ENCODE peak calls at places on chromosome X, in nine cellular contexts. V is cardiac muscle cell, O is transverse colon, P is fibroblast of lung, S is brain microvascular endothelial cell, Y is astrocyte of the spinal cord, B is hepatocyte, Z is bronchial epithelial cell, G is ovary. L is an unnamed sample.

GRCh38 chrX:44203791-44204190 is 139.7 kb downstream of the EFHC2 start:
- DNase-seq in V (no peak), O (no peak), P (no peak), S (no peak), Y (no peak), B (no peak), Z (no peak), G (no peak), L (no peak)

GRCh38 chrX:94908171-94908570 is 1234.2 kb downstream of the FAM133A start:
- DNase-seq in V (no peak), O (no peak), P (no peak), S (no peak), Y (no peak), B (no peak), Z (no peak), G (no peak), L (no peak)

GRCh38 chrX:22192419-22193086 is 80.2 kb upstream of the CBLL2 start:
- DNase-seq in V (peak; percentile 79), O (peak; percentile 64), P (peak; percentile 59), S (peak; percentile 51), Y (peak; percentile 54), B (peak; percentile 75), Z (peak; percentile 30), G (peak; percentile 33), L (peak; percentile 64)

GRCh38 chrX:69222103-69223090 is 57.1 kb upstream of the PJA1 start:
- DNase-seq in V (peak; percentile 80), O (peak; percentile 65), P (peak; percentile 70), S (peak; percentile 15), Y (peak; percentile 52), B (peak; percentile 84), Z (peak; percentile 69), G (peak; percentile 65), L (peak; percentile 68)

GRCh38 chrX:42119076-42119475 is 195.7 kb upstream of the CASK start:
- DNase-seq in V (no peak), O (no peak), P (peak; percentile 48), S (peak; percentile 76), Y (peak; percentile 67), B (peak; percentile 41), Z (peak; percentile 95), G (no peak), L (peak; percentile 89)

GRCh38 chrX:103211012-103211715 is 3.7 kb upstream of the BEX4 start:
- DNase-seq in V (peak; percentile 82), O (peak; percentile 38), P (peak; percentile 57), S (peak; percentile 47), Y (peak; percentile 51), B (peak; percentile 62), Z (peak; percentile 43), G (peak; percentile 19), L (peak; percentile 58)

GRCh38 chrX:149572743-149573142 is 14.5 kb downstream of the MAGEA9B start:
- DNase-seq in V (no peak), O (no peak), P (no peak), S (no peak), Y (no peak), B (peak; percentile 2), Z (no peak), G (no peak), L (peak; percentile 23)

GRCh38 chrX:49919617-49920016 is 2.8 kb upstream of the CLCN5 start:
- DNase-seq in V (peak; percentile 34), O (peak; percentile 22), P (peak; percentile 55), S (peak; percentile 58), Y (peak; percentile 28), B (peak; percentile 67), Z (peak; percentile 3), G (peak; percentile 84), L (peak; percentile 85)

GRCh38 chrX:8731579-8732395 is at the start of gene ANOS1:
- DNase-seq in V (peak; percentile 92), O (no peak), P (peak; percentile 11), S (no peak), Y (peak; percentile 29), B (peak; percentile 62), Z (no peak), G (no peak), L (no peak)

GRCh38 chrX:130005408-130005807 is 23.0 kb downstream of the BCORL1 start:
- DNase-seq in V (no peak), O (no peak), P (no peak), S (no peak), Y (no peak), B (no peak), Z (no peak), G (no peak), L (no peak)

GRCh38 chrX:42976729-42977366 is 198.9 kb upstream of the PPP1R2C start:
- DNase-seq in V (no peak), O (no peak), P (no peak), S (no peak), Y (no peak), B (peak; percentile 42), Z (peak; percentile 80), G (no peak), L (peak; percentile 4)

GRCh38 chrX:48505481-48505880 is 3.3 kb upstream of the PORCN start:
- DNase-seq in V (no peak), O (no peak), P (no peak), S (no peak), Y (no peak), B (no peak), Z (no peak), G (no peak), L (no peak)

GRCh38 chrX:56729152-56729557 is at the start of gene NBDY:
- DNase-seq in V (peak; percentile 58), O (peak; percentile 33), P (peak; percentile 50), S (peak; percentile 37), Y (peak; percentile 69), B (peak; percentile 57), Z (peak; percentile 33), G (peak; percentile 36), L (peak; percentile 47)

GRCh38 chrX:138908577-138908976 is 197.1 kb upstream of the FGF13 start:
- DNase-seq in V (no peak), O (no peak), P (no peak), S (no peak), Y (no peak), B (no peak), Z (peak; percentile 50), G (no peak), L (peak; percentile 30)

GRCh38 chrX:68556036-68556435 is 57.2 kb downstream of the YIPF6 start:
- DNase-seq in V (no peak), O (no peak), P (no peak), S (no peak), Y (no peak), B (no peak), Z (no peak), G (no peak), L (no peak)

GRCh38 chrX:12975999-12976558 is 1.2 kb downstream of the TMSB4X start:
- DNase-seq in V (peak; percentile 32), O (no peak), P (peak; percentile 52), S (peak; percentile 16), Y (peak; percentile 56), B (peak; percentile 75), Z (no peak), G (peak; percentile 47), L (peak; percentile 54)

GRCh38 chrX:84469226-84469625 is 33.0 kb downstream of the HDX start:
- DNase-seq in V (peak; percentile 14), O (no peak), P (peak; percentile 43), S (peak; percentile 45), Y (peak; percentile 53), B (peak; percentile 26), Z (peak; percentile 35), G (no peak), L (peak; percentile 3)

GRCh38 chrX:131783555-131784338 is 239.4 kb upstream of the STK26 start:
- DNase-seq in V (no peak), O (peak; percentile 83), P (no peak), S (peak; percentile 83), Y (peak; percentile 92), B (no peak), Z (no peak), G (peak; percentile 78), L (peak; percentile 97)

GRCh38 chrX:123986377-123986776 is 24.9 kb downstream of the STAG2 start:
- DNase-seq in V (no peak), O (no peak), P (no peak), S (no peak), Y (no peak), B (no peak), Z (no peak), G (no peak), L (no peak)

GRCh38 chrX:41421071-41421729 is 25.9 kb upstream of the NYX start:
- DNase-seq in V (no peak), O (no peak), P (no peak), S (no peak), Y (no peak), B (no peak), Z (peak; percentile 20), G (no peak), L (no peak)

DNA sequence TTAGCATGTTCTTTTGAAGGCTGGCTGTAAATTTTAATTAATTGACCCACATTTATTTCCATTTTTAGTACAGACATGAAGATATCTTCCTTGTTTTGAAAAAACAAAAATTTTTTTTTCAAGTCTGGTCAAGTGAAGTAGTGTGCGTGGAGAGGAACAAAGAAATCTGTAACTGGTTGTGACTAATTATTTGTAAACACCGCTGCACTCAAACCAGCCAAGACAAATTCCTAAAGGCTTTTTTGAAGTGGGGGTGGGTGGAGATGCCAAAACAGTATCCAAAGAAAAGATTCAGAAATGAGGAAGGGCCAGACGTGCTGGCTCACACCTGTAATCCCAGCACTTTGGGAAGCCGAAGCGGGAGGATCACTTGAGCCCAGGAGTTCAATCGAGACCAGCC is 88.3 kb downstream of the SHROOM2 start:
- DNase-seq in V (no peak), O (no peak), P (no peak), S (no peak), Y (no peak), B (no peak), Z (peak; percentile 75), G (no peak), L (no peak)
- H3K4me3 ChIP-seq in V (no peak overlapping the region), O (no peak overlapping the region), P (no peak overlapping the region), S (no peak overlapping the region), Y (no peak overlapping the region), B (no peak overlapping the region), Z (no peak overlapping the region), G (no peak overlapping the region), L (no peak overlapping the region)

GRCh38 chrX:106201502-106202178 is 33.5 kb downstream of the PWWP3B start:
- DNase-seq in V (peak; percentile 66), O (no peak), P (no peak), S (no peak), Y (peak; percentile 20), B (no peak), Z (no peak), G (no peak), L (no peak)

GRCh38 chrX:106208154-106208553 is 40.0 kb downstream of the PWWP3B start:
- DNase-seq in V (no peak), O (no peak), P (no peak), S (no peak), Y (no peak), B (no peak), Z (no peak), G (no peak), L (no peak)

GRCh38 chrX:106203315-106203714 is 35.2 kb downstream of the PWWP3B start:
- DNase-seq in V (no peak), O (no peak), P (no peak), S (no peak), Y (no peak), B (no peak), Z (peak; percentile 46), G (no peak), L (no peak)
- TF ChIP-seq CTCF in V (no peak), O (no peak), P (no peak), S (no peak), Y (no peak), B (no peak), Z (peak; percentile 6), G (no peak), L (no peak)

GRCh38 chrX:40107291-40108083 is 9.7 kb upstream of the BCOR start:
- DNase-seq in V (peak; percentile 73), O (peak; percentile 72), P (no peak), S (no peak), Y (no peak), B (peak; percentile 76), Z (no peak), G (peak; percentile 45), L (no peak)
- H3K4me3 ChIP-seq in V (peak overlapping the region; percentile 3), O (peak overlapping the region; percentile 50), P (no peak overlapping the region), S (peak overlapping the region; percentile 9), Y (no peak overlapping the region), B (no peak overlapping the region), Z (no peak overlapping the region), G (peak overlapping the region; percentile 48), L (no peak overlapping the region)

GRCh38 chrX:154063234-154063633 is 34.3 kb downstream of the MECP2 start:
- DNase-seq in V (no peak), O (no peak), P (no peak), S (no peak), Y (no peak), B (no peak), Z (no peak), G (no peak), L (no peak)
- TF ChIP-seq CTCF in V (no peak), O (no peak), P (no peak), S (no peak), Y (no peak), B (no peak), Z (no peak), G (no peak), L (no peak)

L was measured in fibroblast of the aortic adventitia.